ENCODE peak calls at places on chromosomes 13 and 19, in four cellular contexts. E, L, U and B are unnamed samples.

GRCh38 chr19:47188507-47189033 is 42.4 kb downstream of the BBC3 start:
- DNase-seq in U (no peak), E (no peak), L (no peak), B (no peak)

GRCh38 chr13:73983109-73983508 is 151.1 kb downstream of the KLF12 start:
- DNase-seq in L (no peak), U (no peak), E (no peak), B (no peak)

GRCh38 chr13:38950987-38951386 is 39.6 kb downstream of the STOML3 start:
- DNase-seq in L (no peak), E (no peak), U (no peak), B (no peak)

GRCh38 chr13:20399961-20400360 is 125.7 kb downstream of the CRYL1 start:
- DNase-seq in E (peak), L (no peak), U (no peak), B (no peak)

GRCh38 chr19:47221890-47222289 is 9.1 kb downstream of the BBC3 start:
- DNase-seq in L (no peak), E (no peak), U (no peak), B (no peak)

GRCh38 chr13:71922191-71922590 is 55.2 kb upstream of the DACH1 start:
- DNase-seq in U (no peak), L (no peak), E (no peak), B (peak)

GRCh38 chr19:2385053-2385721 is 25.1 kb downstream of the TMPRSS9 start:
- DNase-seq in U (peak), E (no peak), L (peak), B (peak)

GRCh38 chr13:40640845-40641458 is 25.5 kb downstream of the FOXO1 start:
- DNase-seq in E (no peak), L (no peak), U (no peak), B (no peak)

GRCh38 chr13:40982772-40983171 is 36.3 kb downstream of the ELF1 start:
- DNase-seq in U (peak), E (no peak), L (peak), B (peak)

GRCh38 chr19:13187419-13187818 is 37.2 kb downstream of the IER2 start:
- DNase-seq in E (no peak), U (no peak), L (no peak), B (no peak)

GRCh38 chr13:35055705-35056104 is 113.6 kb downstream of the NBEA start:
- DNase-seq in L (no peak), U (no peak), E (no peak), B (no peak)

GRCh38 chr13:74751739-74752138 is 617.5 kb upstream of the KLF12 start:
- DNase-seq in U (no peak), L (no peak), E (no peak), B (no peak)

GRCh38 chr19:49512970-49513745 is 697 bp downstream of the FCGRT start:
- DNase-seq in U (no peak), L (peak), E (peak), B (no peak)

GRCh38 chr13:110396913-110397379 is 89.9 kb downstream of the COL4A2 start:
- DNase-seq in L (peak), E (peak), U (peak), B (peak)

GRCh38 chr13:31225998-31226675 is 26.4 kb downstream of the B3GLCT start:
- DNase-seq in E (no peak), U (no peak), L (no peak), B (no peak)

GRCh38 chr19:45306522-45307027 is 16.1 kb downstream of the CKM start:
- DNase-seq in E (no peak), U (no peak), L (no peak), B (no peak)

GRCh38 chr19:51006406-51006805 is 5.0 kb upstream of the KLK8 start:
- DNase-seq in E (no peak), U (no peak), L (no peak), B (no peak)

GRCh38 chr19:50551713-50552187 is 16.5 kb downstream of the LRRC4B start:
- DNase-seq in L (no peak), E (no peak), U (no peak), B (no peak)

GRCh38 chr13:69683921-69684663 is 423.5 kb upstream of the ATXN8OS start:
- DNase-seq in L (no peak), E (no peak), U (no peak), B (no peak)

GRCh38 chr19:18364826-18365528 is 21.0 kb upstream of the GDF15 start:
- DNase-seq in E (peak), L (peak), U (peak), B (peak)

GRCh38 chr13:32734511-32734910 is 148.3 kb downstream of the PDS5B start:
- DNase-seq in E (peak), L (no peak), U (peak), B (no peak)

GRCh38 chr13:32737679-32738078 is 151.4 kb downstream of the PDS5B start:
- DNase-seq in L (no peak), E (no peak), U (no peak), B (peak)

GRCh38 chr13:32735859-32736258 is 149.6 kb downstream of the PDS5B start:
- DNase-seq in L (no peak), U (no peak), E (no peak), B (no peak)

GRCh38 chr13:32737111-32737571 is 150.9 kb downstream of the PDS5B start:
- DNase-seq in L (no peak), U (no peak), E (no peak), B (peak)

DNA sequence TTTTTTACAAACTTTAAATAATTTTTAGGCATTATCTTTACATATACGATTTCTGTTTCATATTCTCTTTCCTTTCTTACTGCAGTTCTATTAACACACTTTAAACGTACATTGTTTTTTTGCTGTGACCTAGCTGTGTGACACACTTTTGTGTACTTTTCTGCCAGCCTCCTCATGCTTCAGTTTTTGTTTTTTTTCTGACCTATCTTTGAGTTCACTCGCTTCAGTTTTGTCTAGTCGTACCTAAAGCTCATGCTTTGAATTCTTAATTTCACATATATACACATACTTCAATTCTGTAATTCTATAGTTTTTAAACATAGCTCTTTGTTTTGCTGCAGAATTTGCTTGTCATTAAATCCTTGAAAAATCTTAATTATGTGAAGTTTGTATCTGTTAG is 150.4 kb downstream of the PDS5B start:
- DNase-seq in L (no peak), E (no peak), U (no peak), B (no peak)
- H3K4me3 ChIP-seq in L (no peak), E (no peak), U (no peak), B (no peak)

GRCh38 chr13:27177852-27178251 is 6.2 kb upstream of the USP12 start:
- DNase-seq in L (no peak), U (no peak), E (no peak), B (no peak)
- TF ChIP-seq CTCF in L (peak), U (no peak), E (no peak), B (no peak)

GRCh38 chr19:33624586-33625153 is 2.9 kb downstream of the CHST8 start:
- DNase-seq in L (no peak), U (no peak), E (no peak), B (no peak)
- H3K4me3 ChIP-seq in L (no peak), U (no peak), E (no peak), B (no peak)

GRCh38 chr13:78689011-78689410 is 30.1 kb upstream of the OBI1 start:
- DNase-seq in U (no peak), E (no peak), L (no peak), B (peak)
- TF ChIP-seq CTCF in U (no peak), E (no peak), L (peak), B (peak)

GRCh38 chr19:29268103-29268502 is 55.2 kb upstream of the UQCRFS1 start:
- DNase-seq in U (no peak), E (no peak), L (no peak), B (no peak)
- H3K4me3 ChIP-seq in U (no peak), E (no peak), L (no peak), B (no peak)